ENCODE peak calls at places on chromosomes 11 and 22, in six cellular contexts. One of them, this sample, is unnamed.
A peak's percentile ranks its signal among the peaks of the same experiment; 100 is the strongest.

GRCh38 chr22:27629908-27630733 is 171.4 kb downstream of the MN1 start:
- DNase-seq in right atrium auricular region: no peak
- DNase-seq in ACHN: no peak
- DNase-seq in EH: no peak
- DNase-seq in 8988T: no peak
- DNase-seq in kidney glomerular epithelial cell: no peak
- DNase-seq in this sample: no peak

GRCh38 chr11:77267910-77268309 is 33.6 kb downstream of the GDPD4 start:
- DNase-seq in right atrium auricular region: no peak
- DNase-seq in ACHN: no peak
- DNase-seq in EH: peak; percentile 88
- DNase-seq in 8988T: no peak
- DNase-seq in kidney glomerular epithelial cell: no peak
- DNase-seq in this sample: no peak

GRCh38 chr11:36162909-36163434 is 126.3 kb downstream of the COMMD9 start:
- DNase-seq in right atrium auricular region: no peak
- DNase-seq in ACHN: no peak
- DNase-seq in EH: no peak
- DNase-seq in 8988T: no peak
- DNase-seq in kidney glomerular epithelial cell: no peak
- DNase-seq in this sample: no peak

GRCh38 chr11:57340228-57340627 is 2.1 kb downstream of the P2RX3 start:
- DNase-seq in right atrium auricular region: no peak
- DNase-seq in ACHN: no peak
- DNase-seq in EH: peak; percentile 58
- DNase-seq in 8988T: no peak
- DNase-seq in kidney glomerular epithelial cell: peak; percentile 9
- DNase-seq in this sample: peak; percentile 54

GRCh38 chr11:134019500-134019899 is 49.4 kb upstream of the JAM3 start:
- DNase-seq in right atrium auricular region: no peak
- DNase-seq in ACHN: no peak
- DNase-seq in EH: no peak
- DNase-seq in 8988T: no peak
- DNase-seq in kidney glomerular epithelial cell: no peak
- DNase-seq in this sample: no peak

GRCh38 chr11:83292709-83293435 is 6.7 kb upstream of the CCDC90B start:
- DNase-seq in right atrium auricular region: no peak
- DNase-seq in ACHN: peak; percentile 62
- DNase-seq in EH: peak; percentile 73
- DNase-seq in 8988T: no peak
- DNase-seq in kidney glomerular epithelial cell: peak; percentile 65
- DNase-seq in this sample: peak; percentile 94

GRCh38 chr11:81888391-81888790 is 845.3 kb downstream of the FAM181B start:
- DNase-seq in right atrium auricular region: no peak
- DNase-seq in ACHN: no peak
- DNase-seq in EH: no peak
- DNase-seq in 8988T: no peak
- DNase-seq in kidney glomerular epithelial cell: no peak
- DNase-seq in this sample: no peak

GRCh38 chr11:2071748-2072385 is 67.3 kb downstream of the IGF2 start:
- DNase-seq in right atrium auricular region: no peak
- DNase-seq in ACHN: no peak
- DNase-seq in EH: no peak
- DNase-seq in 8988T: no peak
- DNase-seq in kidney glomerular epithelial cell: no peak
- DNase-seq in this sample: no peak

GRCh38 chr22:20863356-20863755 is 4.5 kb downstream of the SNAP29 start:
- DNase-seq in right atrium auricular region: no peak
- DNase-seq in ACHN: no peak
- DNase-seq in EH: no peak
- DNase-seq in 8988T: no peak
- DNase-seq in kidney glomerular epithelial cell: no peak
- DNase-seq in this sample: no peak

GRCh38 chr11:118530180-118530682 is 761 bp upstream of the TMEM25 start:
- DNase-seq in right atrium auricular region: no peak
- DNase-seq in ACHN: no peak
- DNase-seq in EH: peak; percentile 17
- DNase-seq in 8988T: no peak
- DNase-seq in kidney glomerular epithelial cell: peak; percentile 10
- DNase-seq in this sample: no peak

GRCh38 chr11:116727990-116728389 is 44.8 kb downstream of the BUD13 start:
- DNase-seq in right atrium auricular region: no peak
- DNase-seq in ACHN: no peak
- DNase-seq in EH: no peak
- DNase-seq in 8988T: no peak
- DNase-seq in kidney glomerular epithelial cell: no peak
- DNase-seq in this sample: no peak

GRCh38 chr11:66454253-66454652 is 12.5 kb upstream of the PELI3 start:
- DNase-seq in right atrium auricular region: no peak
- DNase-seq in ACHN: no peak
- DNase-seq in EH: no peak
- DNase-seq in 8988T: no peak
- DNase-seq in kidney glomerular epithelial cell: no peak
- DNase-seq in this sample: no peak

GRCh38 chr11:19259487-19260345 is 19.0 kb upstream of the E2F8 start:
- DNase-seq in right atrium auricular region: peak; percentile 79
- DNase-seq in ACHN: peak; percentile 53
- DNase-seq in EH: peak; percentile 66
- DNase-seq in 8988T: no peak
- DNase-seq in kidney glomerular epithelial cell: peak; percentile 19
- DNase-seq in this sample: peak; percentile 50

GRCh38 chr11:105598371-105598770 is 11.5 kb upstream of the GRIA4 start:
- DNase-seq in right atrium auricular region: no peak
- DNase-seq in ACHN: no peak
- DNase-seq in EH: no peak
- DNase-seq in 8988T: no peak
- DNase-seq in kidney glomerular epithelial cell: no peak
- DNase-seq in this sample: no peak

GRCh38 chr11:47572715-47573255 is 6.0 kb downstream of the KBTBD4 start:
- DNase-seq in right atrium auricular region: no peak
- DNase-seq in ACHN: no peak
- DNase-seq in EH: no peak
- DNase-seq in 8988T: no peak
- DNase-seq in kidney glomerular epithelial cell: no peak
- DNase-seq in this sample: no peak

GRCh38 chr11:3213659-3214419 is 4.8 kb downstream of the MRGPRG start:
- DNase-seq in right atrium auricular region: no peak
- DNase-seq in ACHN: no peak
- DNase-seq in EH: no peak
- DNase-seq in 8988T: no peak
- DNase-seq in kidney glomerular epithelial cell: no peak
- DNase-seq in this sample: no peak

GRCh38 chr22:44325718-44326548 is 13.2 kb upstream of the SHISAL1 start:
- DNase-seq in right atrium auricular region: no peak
- DNase-seq in ACHN: peak; percentile 51
- DNase-seq in EH: peak; percentile 69
- DNase-seq in 8988T: no peak
- DNase-seq in kidney glomerular epithelial cell: peak; percentile 37
- DNase-seq in this sample: no peak

GRCh38 chr22:50034126-50035081 is 21.8 kb upstream of the IL17REL start:
- DNase-seq in right atrium auricular region: no peak
- DNase-seq in ACHN: no peak
- DNase-seq in EH: no peak
- DNase-seq in 8988T: no peak
- DNase-seq in kidney glomerular epithelial cell: no peak
- DNase-seq in this sample: no peak

GRCh38 chr22:32707971-32708370 is 93.5 kb upstream of the TIMP3 start:
- DNase-seq in right atrium auricular region: no peak
- DNase-seq in ACHN: no peak
- DNase-seq in EH: peak; percentile 74
- DNase-seq in 8988T: no peak
- DNase-seq in kidney glomerular epithelial cell: no peak
- DNase-seq in this sample: no peak

GRCh38 chr11:99199336-99199735 is 178.6 kb downstream of the CNTN5 start:
- DNase-seq in right atrium auricular region: no peak
- DNase-seq in ACHN: no peak
- DNase-seq in EH: no peak
- DNase-seq in 8988T: no peak
- DNase-seq in kidney glomerular epithelial cell: no peak
- DNase-seq in this sample: peak; percentile 12

GRCh38 chr11:70464509-70465361 is 66.4 kb downstream of the CTTN start:
- DNase-seq in right atrium auricular region: no peak
- DNase-seq in ACHN: no peak
- DNase-seq in EH: no peak
- DNase-seq in 8988T: no peak
- DNase-seq in kidney glomerular epithelial cell: no peak
- DNase-seq in this sample: no peak

This sample was measured in mesendoderm.